ENCODE peak calls at places on chromosomes 1 and 21, in eight cellular contexts. Z, V, I, J, Q, K, E and U are unnamed samples.

GRCh38 chr1:21397813-21398188 is 42.1 kb upstream of the NBPF3 start:
- DNase-seq in Z (no peak), V (peak), I (no peak), J (no peak), Q (no peak), K (peak), E (no peak), U (no peak)

GRCh38 chr1:165539306-165539705 is 4.5 kb upstream of the LRRC52 start:
- DNase-seq in Z (no peak), V (no peak), I (no peak), J (no peak), Q (no peak), K (no peak), E (no peak), U (no peak)

GRCh38 chr21:35226960-35227741 is 178.0 kb upstream of the RUNX1 start:
- DNase-seq in Z (no peak), V (no peak), I (no peak), J (no peak), Q (no peak), K (no peak), E (no peak), U (no peak)

GRCh38 chr1:191074877-191075276 is 597.2 kb upstream of the BRINP3 start:
- DNase-seq in Z (no peak), V (no peak), I (no peak), J (no peak), Q (no peak), K (no peak), E (no peak), U (no peak)

GRCh38 chr1:51305371-51305823 is 25.0 kb downstream of the TTC39A start:
- DNase-seq in Z (no peak), V (no peak), I (no peak), J (no peak), Q (no peak), K (no peak), E (no peak), U (no peak)

GRCh38 chr1:161226320-161226711 is 456 bp downstream of the TOMM40L start:
- DNase-seq in Z (no peak), V (no peak), I (no peak), J (no peak), Q (no peak), K (no peak), E (no peak), U (no peak)

GRCh38 chr1:13871413-13871812 is 171.4 kb downstream of the PRDM2 start:
- DNase-seq in Z (no peak), V (no peak), I (no peak), J (no peak), Q (no peak), K (no peak), E (no peak), U (no peak)

GRCh38 chr1:245298781-245299180 is 144.0 kb downstream of the KIF26B start:
- DNase-seq in Z (no peak), V (no peak), I (peak), J (no peak), Q (no peak), K (no peak), E (peak), U (no peak)

GRCh38 chr1:51255331-51255730 is 19.3 kb downstream of the RNF11 start:
- DNase-seq in Z (no peak), V (no peak), I (no peak), J (no peak), Q (no peak), K (no peak), E (no peak), U (no peak)

GRCh38 chr1:8394456-8395321 is 76.8 kb downstream of the SLC45A1 start:
- DNase-seq in Z (no peak), V (no peak), I (peak), J (no peak), Q (no peak), K (no peak), E (no peak), U (no peak)

GRCh38 chr1:201648911-201649775 is 110.2 kb downstream of the NAV1 start:
- DNase-seq in Z (peak), V (peak), I (no peak), J (no peak), Q (peak), K (no peak), E (peak), U (no peak)

GRCh38 chr1:101820080-101820479 is 176.6 kb downstream of the OLFM3 start:
- DNase-seq in Z (no peak), V (no peak), I (peak), J (no peak), Q (no peak), K (no peak), E (no peak), U (peak)

GRCh38 chr1:77888429-77889239 is at the start of gene NEXN:
- DNase-seq in Z (peak), V (peak), I (peak), J (peak), Q (peak), K (peak), E (peak), U (peak)

GRCh38 chr1:204735042-204735441 is 49.5 kb upstream of the LRRN2 start:
- DNase-seq in Z (no peak), V (no peak), I (no peak), J (no peak), Q (no peak), K (no peak), E (no peak), U (no peak)

GRCh38 chr1:92299477-92300125 is 742 bp downstream of the RPAP2 start:
- DNase-seq in Z (no peak), V (no peak), I (peak), J (no peak), Q (no peak), K (no peak), E (no peak), U (no peak)

GRCh38 chr1:92301021-92301420 is 2.2 kb downstream of the RPAP2 start:
- DNase-seq in Z (no peak), V (no peak), I (no peak), J (no peak), Q (no peak), K (no peak), E (no peak), U (no peak)

GRCh38 chr1:92298213-92298572 is 594 bp downstream of the GLMN start:
- DNase-seq in Z (no peak), V (no peak), I (no peak), J (no peak), Q (no peak), K (no peak), E (no peak), U (no peak)

DNA sequence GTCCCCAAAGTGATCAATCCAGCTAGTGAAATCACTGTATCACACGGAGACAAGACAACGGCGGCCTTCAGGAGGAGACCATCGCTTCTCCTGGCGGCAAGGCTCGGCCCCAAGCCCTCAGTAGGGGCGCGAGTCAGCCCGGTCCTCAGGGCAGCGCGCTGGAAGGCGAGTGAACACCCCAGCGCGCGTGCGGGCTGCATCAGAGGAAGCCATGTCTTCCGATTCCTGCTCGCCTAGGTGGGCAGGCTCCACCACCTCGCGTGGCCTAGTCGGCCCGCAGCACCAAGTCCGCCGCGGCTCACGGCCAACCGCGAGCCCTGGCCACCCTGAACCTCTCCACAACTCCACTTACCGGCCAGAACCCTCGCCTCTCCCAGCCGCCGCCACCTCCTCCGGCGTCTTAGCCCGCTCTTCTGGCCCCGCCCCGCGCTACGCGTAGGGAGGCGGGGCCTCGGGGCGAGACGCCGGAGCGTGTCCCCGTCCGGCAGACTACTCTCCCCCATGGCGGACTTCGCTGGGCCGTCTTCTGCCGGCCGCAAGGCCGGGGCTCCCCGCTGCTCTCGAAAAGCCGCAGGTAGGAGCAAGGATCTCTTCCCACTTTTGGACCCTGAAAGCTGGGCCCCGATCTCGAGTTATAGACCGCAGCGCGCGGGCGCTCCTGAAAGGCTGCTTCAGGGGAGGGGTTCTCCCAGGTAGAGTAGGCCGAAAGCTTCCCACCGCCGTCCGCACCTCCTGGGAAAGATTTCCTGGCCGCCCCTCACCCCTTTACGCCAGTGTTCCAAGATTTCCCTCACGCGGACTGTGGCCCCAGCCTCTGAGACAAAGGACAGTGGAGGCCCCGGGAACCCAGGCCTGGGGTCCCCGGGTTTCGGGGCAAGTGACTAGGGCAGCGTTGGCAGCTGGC is at the start of the genes GLMN and RPAP2:
- DNase-seq in Z (peak), V (peak), I (peak), J (peak), Q (peak), K (peak), E (peak), U (peak)
- TF ChIP-seq CTCF in Z (no peak), V (peak), I (peak), J (no peak), Q (no peak), K (peak), E (no peak), U (no peak)

GRCh38 chr21:28644762-28645161 is 347.9 kb downstream of the LTN1 start:
- DNase-seq in Z (no peak), V (no peak), I (no peak), J (no peak), Q (no peak), K (no peak), E (no peak), U (no peak)
- TF ChIP-seq CTCF in Z (no peak), V (no peak), I (no peak), J (no peak), Q (no peak), K (no peak), E (no peak), U (no peak)

DNA sequence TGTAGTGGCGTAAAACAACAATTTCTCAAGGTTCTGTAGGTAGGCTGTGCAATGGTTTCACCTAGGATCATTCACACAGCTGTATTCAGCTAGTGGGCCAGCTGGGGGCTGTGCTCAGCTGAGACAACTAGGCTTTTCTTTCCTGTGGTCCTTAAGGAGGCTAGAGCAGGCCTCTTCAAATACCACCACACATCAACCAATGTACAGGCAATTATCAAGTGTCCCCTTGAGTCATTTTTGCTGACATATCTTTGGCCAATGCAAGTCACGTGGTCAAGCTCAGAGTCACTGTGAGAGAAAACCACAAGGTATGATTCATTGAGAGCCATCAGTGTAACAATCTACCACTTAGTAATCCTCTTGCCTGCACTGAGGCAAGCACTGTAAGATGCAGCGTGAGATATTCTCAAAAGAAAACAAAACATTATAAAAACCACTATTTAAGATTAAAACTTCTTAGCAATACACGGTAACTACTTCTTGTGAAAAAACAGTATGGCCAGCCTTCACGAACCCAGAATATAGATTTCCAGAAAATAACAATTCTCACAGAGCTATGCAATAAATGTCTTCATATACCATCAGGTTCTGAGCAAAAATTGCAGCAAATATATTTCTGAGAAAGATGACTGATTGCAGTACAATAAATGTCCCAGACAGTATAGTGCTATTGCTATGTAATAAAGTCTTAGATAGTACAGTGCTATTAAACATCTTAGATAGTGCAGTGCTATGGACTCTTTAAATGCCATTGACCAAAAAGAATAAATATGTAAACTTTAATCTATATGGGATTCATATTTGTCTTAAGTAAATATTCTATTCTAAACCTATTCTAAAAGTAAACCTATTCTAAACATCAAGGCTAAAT is 55.3 kb downstream of the NME7 start:
- DNase-seq in Z (no peak), V (no peak), I (peak), J (no peak), Q (no peak), K (no peak), E (no peak), U (no peak)
- TF ChIP-seq CTCF in Z (no peak), V (no peak), I (no peak), J (no peak), Q (no peak), K (no peak), E (no peak), U (no peak)

GRCh38 chr21:38234395-38235142 is 22.2 kb upstream of the KCNJ15 start:
- DNase-seq in Z (no peak), V (no peak), I (no peak), J (no peak), Q (no peak), K (no peak), E (peak), U (no peak)

GRCh38 chr21:38240121-38240520 is 16.7 kb upstream of the KCNJ15 start:
- DNase-seq in Z (no peak), V (no peak), I (no peak), J (no peak), Q (no peak), K (no peak), E (no peak), U (no peak)

GRCh38 chr21:38241029-38241740 is 15.6 kb upstream of the KCNJ15 start:
- DNase-seq in Z (no peak), V (no peak), I (peak), J (peak), Q (no peak), K (no peak), E (no peak), U (no peak)

GRCh38 chr21:38242036-38242435 is 14.8 kb upstream of the KCNJ15 start:
- DNase-seq in Z (no peak), V (no peak), I (no peak), J (no peak), Q (no peak), K (no peak), E (no peak), U (no peak)

GRCh38 chr21:38236232-38236631 is 20.6 kb upstream of the KCNJ15 start:
- DNase-seq in Z (no peak), V (no peak), I (no peak), J (no peak), Q (no peak), K (no peak), E (no peak), U (no peak)
- TF ChIP-seq CTCF in Z (no peak), V (peak), I (peak), J (no peak), Q (no peak), K (no peak), E (no peak), U (no peak)

GRCh38 chr1:58204284-58204683 is 342.2 kb downstream of the OMA1 start:
- DNase-seq in Z (no peak), V (no peak), I (no peak), J (no peak), Q (no peak), K (no peak), E (no peak), U (peak)
- TF ChIP-seq CTCF in Z (peak), V (peak), I (no peak), J (no peak), Q (no peak), K (no peak), E (no peak), U (peak)

DNA sequence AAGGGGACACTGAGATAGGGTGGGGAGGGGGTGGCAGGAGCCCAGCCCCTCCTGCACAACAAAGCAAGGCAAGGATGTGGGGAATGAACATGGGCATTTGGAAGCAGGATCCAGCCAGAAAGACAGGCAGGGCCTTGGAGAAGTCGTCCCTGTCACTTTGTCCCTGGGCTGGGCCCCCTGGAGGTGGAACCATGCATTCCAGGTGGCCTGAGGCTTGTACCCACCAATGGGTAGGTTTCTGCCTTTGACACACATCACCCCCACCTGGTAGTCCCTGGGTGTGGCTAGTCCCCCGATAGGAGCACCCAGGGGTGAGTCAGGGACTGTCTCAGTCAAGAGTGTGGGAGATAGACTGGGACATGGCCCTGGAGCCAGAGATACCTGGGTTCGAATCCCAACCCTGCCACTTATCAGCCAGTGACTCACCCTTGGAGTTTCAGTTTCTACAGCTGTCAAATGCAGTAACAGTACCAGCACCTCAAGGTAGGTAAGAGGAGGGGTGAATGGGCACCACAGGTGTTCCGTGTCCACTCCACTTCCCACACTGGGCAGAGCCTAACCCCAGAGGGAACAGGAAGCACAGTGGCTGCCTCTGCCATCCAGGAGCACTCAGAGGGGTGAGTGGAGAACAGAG is 10.0 kb downstream of the PLA2G2D start:
- DNase-seq in Z (no peak), V (no peak), I (no peak), J (no peak), Q (no peak), K (no peak), E (no peak), U (no peak)
- TF ChIP-seq CTCF in Z (no peak), V (peak), I (no peak), J (no peak), Q (no peak), K (no peak), E (no peak), U (no peak)